ENCODE peak calls at places on chromosomes 2 and 18, in six cellular contexts. A is GM23338; B is left ventricle myocardium inferior; Z is CD8-positive, alpha-beta memory T cell; V is astrocyte of the cerebellum; J is small intestine. C is an unnamed sample.

GRCh38 chr2:241139531-241140444 is 9.5 kb downstream of the PASK start:
- DNase-seq in V (no peak), J (no peak), Z (no peak), B (no peak), A (no peak), C (no peak)

GRCh38 chr2:48548871-48549270 is 18.9 kb downstream of the STON1 start:
- DNase-seq in B (no peak), Z (no peak), J (no peak), V (peak), A (no peak), C (no peak)

GRCh38 chr2:11356760-11357159 is 12.3 kb upstream of the ROCK2 start:
- DNase-seq in A (no peak), V (no peak), J (no peak), Z (no peak), B (no peak), C (no peak)

GRCh38 chr2:30463535-30463934 is 16.5 kb downstream of the LCLAT1 start:
- DNase-seq in J (no peak), A (no peak), Z (no peak), V (no peak), B (no peak), C (no peak)

GRCh38 chr2:54615832-54616534 is 107.5 kb upstream of the EML6 start:
- DNase-seq in B (no peak), V (no peak), Z (no peak), A (no peak), J (no peak), C (no peak)

GRCh38 chr2:42132966-42133641 is 36.0 kb upstream of the EML4 start:
- DNase-seq in J (peak), A (peak), Z (peak), V (peak), B (peak), C (peak)

GRCh38 chr2:233831011-233831721 is 23.2 kb downstream of the HJURP start:
- DNase-seq in V (no peak), A (no peak), Z (no peak), B (no peak), J (no peak), C (no peak)

GRCh38 chr2:129769402-129769991 is 210.0 kb upstream of the RAB6C start:
- DNase-seq in B (no peak), V (no peak), Z (no peak), J (no peak), A (no peak), C (no peak)

GRCh38 chr2:175840261-175840660 is 161.8 kb downstream of the LNPK start:
- DNase-seq in J (no peak), V (no peak), Z (no peak), A (no peak), B (no peak), C (no peak)

GRCh38 chr2:233063976-233064411 is 3.9 kb downstream of the INPP5D start:
- DNase-seq in V (no peak), J (no peak), Z (no peak), A (no peak), B (no peak), C (no peak)

GRCh38 chr2:207463433-207463832 is 66.3 kb upstream of the CREB1 start:
- DNase-seq in J (no peak), B (no peak), A (no peak), V (no peak), Z (no peak), C (no peak)

GRCh38 chr2:218691234-218691633 is 19.3 kb downstream of the STK36 start:
- DNase-seq in A (no peak), J (no peak), Z (no peak), B (no peak), V (no peak), C (no peak)

GRCh38 chr2:235977445-235977844 is 190.7 kb downstream of the GBX2 start:
- DNase-seq in J (no peak), B (no peak), V (no peak), Z (no peak), A (no peak), C (no peak)

GRCh38 chr2:220334871-220335590 is 707.6 kb downstream of the SLC4A3 start:
- DNase-seq in B (no peak), J (no peak), V (no peak), A (no peak), Z (no peak), C (no peak)

GRCh38 chr2:29024882-29025430 is 43.9 kb downstream of the TOGARAM2 start:
- DNase-seq in J (no peak), Z (no peak), A (no peak), B (no peak), V (no peak), C (no peak)

GRCh38 chr18:59605633-59606192 is 91.5 kb downstream of the CCBE1 start:
- DNase-seq in Z (no peak), B (no peak), A (no peak), V (peak), J (no peak), C (no peak)

GRCh38 chr2:68734688-68735525 is at the start of gene ARHGAP25:
- DNase-seq in B (no peak), Z (no peak), A (no peak), V (no peak), J (peak), C (no peak)

GRCh38 chr2:166677996-166678395 is 183.9 kb upstream of the SCN7A start:
- DNase-seq in A (no peak), V (no peak), J (no peak), B (no peak), Z (no peak), C (no peak)

GRCh38 chr18:9876867-9877654 is 8.7 kb upstream of the TXNDC2 start:
- DNase-seq in A (peak), V (peak), B (no peak), J (peak), Z (no peak), C (peak)

GRCh38 chr2:174614261-174614660 is 16.7 kb upstream of the WIPF1 start:
- DNase-seq in B (no peak), J (no peak), A (no peak), V (no peak), Z (no peak), C (no peak)

GRCh38 chr18:41096504-41096903 is 858.5 kb upstream of the PIK3C3 start:
- DNase-seq in J (no peak), V (peak), B (no peak), Z (no peak), A (no peak), C (no peak)

GRCh38 chr18:50410008-50410407 is 35.2 kb downstream of the SKA1 start:
- DNase-seq in V (no peak), Z (no peak), J (no peak), B (no peak), A (peak), C (no peak)

GRCh38 chr2:30339071-30339470 is 107.7 kb downstream of the LBH start:
- DNase-seq in Z (no peak), J (no peak), A (no peak), V (no peak), B (no peak), C (no peak)

GRCh38 chr2:178386951-178387602 is 63.9 kb downstream of the PRKRA start:
- DNase-seq in A (no peak), B (no peak), Z (no peak), J (peak), V (no peak), C (no peak)

DNA sequence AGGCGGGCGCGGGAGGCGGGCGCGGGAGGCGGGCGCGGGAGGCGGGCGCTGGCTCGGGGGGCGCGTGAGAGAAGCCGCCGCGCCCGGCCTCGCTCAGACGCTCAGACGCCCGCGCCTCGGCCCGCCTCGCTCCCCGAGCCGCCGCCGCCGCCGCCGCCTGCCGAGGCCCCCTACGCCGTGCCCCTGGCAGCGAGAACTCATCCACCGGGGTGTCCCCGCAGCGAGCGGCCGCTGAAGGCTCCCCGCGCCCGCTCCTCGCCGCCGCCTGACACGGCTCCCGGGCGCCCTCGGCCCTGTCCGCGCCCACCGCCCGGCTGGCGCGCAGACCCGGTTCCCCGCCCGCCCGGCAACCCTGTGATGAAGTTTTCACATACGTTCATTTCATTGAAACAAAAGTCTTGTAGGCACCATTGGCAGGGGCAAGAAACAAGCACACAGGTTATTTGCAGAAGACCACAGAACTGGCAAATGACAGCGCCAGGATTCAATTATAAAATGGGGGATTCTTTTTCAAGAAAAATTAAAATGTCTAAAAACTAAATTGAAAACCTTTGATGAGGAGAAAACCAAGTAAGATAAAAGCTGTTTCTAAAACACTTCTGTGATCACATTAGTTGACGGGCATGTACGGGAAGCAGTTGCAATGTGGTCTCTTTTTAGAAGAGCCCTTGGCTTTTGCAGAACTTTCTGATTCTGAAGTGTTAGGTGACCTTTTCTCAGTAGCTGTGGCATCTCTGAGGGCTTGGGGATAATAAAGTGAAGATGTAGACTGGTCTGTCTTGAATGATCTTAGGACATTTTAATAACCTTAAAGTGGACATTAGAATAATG is 50.5 kb upstream of the TUBA3D start:
- DNase-seq in Z (no peak), V (no peak), A (peak), J (no peak), B (no peak), C (no peak)
- H3K4me3 ChIP-seq in Z (no peak), V (no peak), A (peak), J (no peak), B (peak), C (no peak)

GRCh38 chr2:100818606-100819364 is 1.2 kb upstream of the NPAS2 start:
- DNase-seq in Z (no peak), B (peak), A (peak), V (peak), J (peak), C (no peak)

GRCh38 chr2:100821913-100822260 is 1.9 kb downstream of the NPAS2 start:
- DNase-seq in A (no peak), B (no peak), V (no peak), J (no peak), Z (no peak), C (no peak)

GRCh38 chr2:100819365-100820345 is at the start of gene NPAS2:
- DNase-seq in B (peak), V (no peak), J (peak), Z (no peak), A (peak), C (no peak)

GRCh38 chr2:100821255-100821912 is 1.4 kb downstream of the NPAS2 start:
- DNase-seq in Z (no peak), B (no peak), A (peak), J (no peak), V (no peak), C (no peak)

GRCh38 chr2:100820346-100821254 is 661 bp downstream of the NPAS2 start:
- DNase-seq in V (no peak), A (peak), J (peak), Z (no peak), B (no peak), C (no peak)
- H3K4me3 ChIP-seq in V (peak), A (peak), J (peak), Z (peak), B (peak), C (peak)

GRCh38 chr2:45763797-45764196 is 112.3 kb downstream of the PRKCE start:
- DNase-seq in A (no peak), V (no peak), B (no peak), Z (no peak), J (no peak), C (no peak)
- H3K4me3 ChIP-seq in A (no peak), V (no peak), B (no peak), Z (no peak), J (no peak), C (no peak)

GRCh38 chr2:181954538-181954883 is 31.1 kb upstream of the PPP1R1C start:
- DNase-seq in V (no peak), A (no peak), J (no peak), B (no peak), Z (no peak), C (no peak)
- H3K4me3 ChIP-seq in V (peak), A (no peak), J (peak), B (peak), Z (no peak), C (no peak)

GRCh38 chr2:72917875-72918660 is 749 bp downstream of the EMX1 start:
- DNase-seq in Z (no peak), V (no peak), B (no peak), J (no peak), A (peak), C (no peak)

GRCh38 chr2:72915907-72916742 is 1.2 kb upstream of the EMX1 start:
- DNase-seq in B (no peak), J (peak), Z (no peak), A (peak), V (no peak), C (no peak)

GRCh38 chr2:72915076-72915906 is 2.0 kb upstream of the EMX1 start:
- DNase-seq in Z (no peak), A (peak), J (no peak), V (no peak), B (no peak), C (no peak)

GRCh38 chr2:72916743-72917137 is 579 bp upstream of the EMX1 start:
- DNase-seq in V (no peak), A (peak), Z (no peak), B (no peak), J (no peak), C (no peak)

GRCh38 chr2:72917138-72917874 is at the start of gene EMX1:
- DNase-seq in J (peak), A (peak), V (no peak), Z (no peak), B (no peak), C (no peak)
- H3K4me3 ChIP-seq in J (no peak), A (peak), V (no peak), Z (peak), B (peak), C (peak)

GRCh38 chr2:148528356-148529064 is 116.0 kb upstream of the EPC2 start:
- DNase-seq in V (no peak), B (no peak), J (no peak), Z (no peak), A (no peak), C (no peak)
- H3K4me3 ChIP-seq in V (no peak), B (no peak), J (no peak), Z (peak), A (no peak), C (no peak)

GRCh38 chr2:118731396-118731795 is 116.1 kb downstream of the EN1 start:
- DNase-seq in A (no peak), B (no peak), Z (no peak), J (no peak), V (no peak), C (no peak)
- H3K4me3 ChIP-seq in A (no peak), B (no peak), Z (no peak), J (no peak), V (no peak), C (no peak)

GRCh38 chr2:239910851-239911629 is 114.1 kb downstream of the NDUFA10 start:
- DNase-seq in J (no peak), V (no peak), Z (no peak), A (no peak), B (peak), C (no peak)
- H3K4me3 ChIP-seq in J (no peak), V (no peak), Z (no peak), A (no peak), B (no peak), C (no peak)